ENCODE peak calls at places on chromosomes 7 and 10, in six cellular contexts. One of them, this sample, is unnamed.
A peak's percentile ranks its signal among the peaks of the same experiment; 100 is the strongest.

GRCh38 chr10:101545898-101546297 is 42.2 kb downstream of the POLL start:
- DNase-seq in adrenal gland: no peak
- DNase-seq in BE2C: peak; percentile 72
- DNase-seq in AG10803: no peak
- DNase-seq in breast epithelium: no peak
- DNase-seq in choroid plexus epithelial cell: no peak
- DNase-seq in this sample: no peak

GRCh38 chr7:101681170-101682007 is 52.3 kb upstream of the MYL10 start:
- DNase-seq in adrenal gland: peak; percentile 92
- DNase-seq in BE2C: peak; percentile 84
- DNase-seq in AG10803: peak; percentile 92
- DNase-seq in breast epithelium: no peak
- DNase-seq in choroid plexus epithelial cell: peak; percentile 56
- DNase-seq in this sample: peak; percentile 64

GRCh38 chr7:131061818-131062217 is 265.9 kb upstream of the MKLN1 start:
- DNase-seq in adrenal gland: no peak
- DNase-seq in BE2C: no peak
- DNase-seq in AG10803: no peak
- DNase-seq in breast epithelium: no peak
- DNase-seq in choroid plexus epithelial cell: peak; percentile 38
- DNase-seq in this sample: no peak

GRCh38 chr7:142303650-142304049 is 45.8 kb upstream of the PRSS58 start:
- DNase-seq in adrenal gland: no peak
- DNase-seq in BE2C: no peak
- DNase-seq in AG10803: no peak
- DNase-seq in breast epithelium: no peak
- DNase-seq in choroid plexus epithelial cell: no peak
- DNase-seq in this sample: no peak

GRCh38 chr7:33905389-33906032 is at the start of gene BMPER:
- DNase-seq in adrenal gland: no peak
- DNase-seq in BE2C: peak; percentile 50
- DNase-seq in AG10803: peak; percentile 54
- DNase-seq in breast epithelium: no peak
- DNase-seq in choroid plexus epithelial cell: no peak
- DNase-seq in this sample: no peak

GRCh38 chr10:127908106-127908957 is 1.4 kb downstream of the PTPRE start:
- DNase-seq in adrenal gland: peak; percentile 97
- DNase-seq in BE2C: no peak
- DNase-seq in AG10803: peak; percentile 66
- DNase-seq in breast epithelium: no peak
- DNase-seq in choroid plexus epithelial cell: peak; percentile 75
- DNase-seq in this sample: no peak

GRCh38 chr10:125169279-125169678 is 8.9 kb upstream of the CTBP2 start:
- DNase-seq in adrenal gland: no peak
- DNase-seq in BE2C: no peak
- DNase-seq in AG10803: no peak
- DNase-seq in breast epithelium: no peak
- DNase-seq in choroid plexus epithelial cell: no peak
- DNase-seq in this sample: no peak

GRCh38 chr10:49749144-49749543 is 13.0 kb downstream of the OGDHL start:
- DNase-seq in adrenal gland: no peak
- DNase-seq in BE2C: no peak
- DNase-seq in AG10803: no peak
- DNase-seq in breast epithelium: no peak
- DNase-seq in choroid plexus epithelial cell: no peak
- DNase-seq in this sample: no peak

GRCh38 chr10:87661861-87662785 is 2.4 kb downstream of the PAPSS2 start:
- DNase-seq in adrenal gland: no peak
- DNase-seq in BE2C: no peak
- DNase-seq in AG10803: peak; percentile 34
- DNase-seq in breast epithelium: no peak
- DNase-seq in choroid plexus epithelial cell: peak; percentile 55
- DNase-seq in this sample: no peak
- H3K4me3 ChIP-seq in adrenal gland: no peak overlapping the region
- H3K4me3 ChIP-seq in BE2C: no peak overlapping the region
- H3K4me3 ChIP-seq in AG10803: no peak overlapping the region
- H3K4me3 ChIP-seq in breast epithelium: peak overlapping the region; percentile 72
- H3K4me3 ChIP-seq in choroid plexus epithelial cell: peak overlapping the region; percentile 88
- H3K4me3 ChIP-seq in this sample: no peak overlapping the region

DNA sequence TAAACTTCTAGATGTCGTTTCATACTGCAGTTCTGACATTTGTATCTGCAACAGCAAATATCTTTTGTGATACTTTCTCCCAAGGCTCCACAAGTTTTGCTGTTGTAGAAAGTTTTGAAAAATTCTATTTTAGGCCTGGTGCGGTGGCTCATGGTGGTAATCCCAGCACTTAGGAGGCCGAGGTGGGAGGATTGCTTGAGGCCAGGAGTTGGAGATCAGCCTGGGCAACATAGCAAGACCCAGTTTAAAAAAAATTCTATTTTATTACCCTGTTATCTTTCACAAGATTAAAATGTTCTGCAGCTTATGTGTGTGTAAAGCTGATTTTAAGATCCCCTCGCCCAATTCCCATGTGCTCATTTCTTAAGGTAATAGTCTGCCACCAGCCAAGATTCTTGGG is 1.4 kb downstream of the SND1 start:
- DNase-seq in adrenal gland: no peak
- DNase-seq in BE2C: no peak
- DNase-seq in AG10803: no peak
- DNase-seq in breast epithelium: no peak
- DNase-seq in choroid plexus epithelial cell: no peak
- DNase-seq in this sample: no peak
- H3K4me3 ChIP-seq in adrenal gland: no peak overlapping the region
- H3K4me3 ChIP-seq in BE2C: peak overlapping the region; percentile 86
- H3K4me3 ChIP-seq in AG10803: peak overlapping the region; percentile 81
- H3K4me3 ChIP-seq in breast epithelium: peak overlapping the region; percentile 78
- H3K4me3 ChIP-seq in choroid plexus epithelial cell: peak overlapping the region; percentile 99
- H3K4me3 ChIP-seq in this sample: peak overlapping the region; percentile 73

GRCh38 chr10:103691267-103691666 is 164.1 kb downstream of the SH3PXD2A start:
- DNase-seq in adrenal gland: no peak
- DNase-seq in BE2C: no peak
- DNase-seq in AG10803: no peak
- DNase-seq in breast epithelium: no peak
- DNase-seq in choroid plexus epithelial cell: no peak
- DNase-seq in this sample: no peak
- H3K4me3 ChIP-seq in adrenal gland: no peak overlapping the region
- H3K4me3 ChIP-seq in BE2C: no peak overlapping the region
- H3K4me3 ChIP-seq in AG10803: no peak overlapping the region
- H3K4me3 ChIP-seq in breast epithelium: no peak overlapping the region
- H3K4me3 ChIP-seq in choroid plexus epithelial cell: no peak overlapping the region
- H3K4me3 ChIP-seq in this sample: no peak overlapping the region

GRCh38 chr7:150450491-150450992 is at the start of gene GIMAP8:
- DNase-seq in adrenal gland: peak; percentile 71
- DNase-seq in BE2C: no peak
- DNase-seq in AG10803: no peak
- DNase-seq in breast epithelium: no peak
- DNase-seq in choroid plexus epithelial cell: no peak
- DNase-seq in this sample: no peak
- H3K4me3 ChIP-seq in adrenal gland: no peak within 1 kb of the TSS
- H3K4me3 ChIP-seq in BE2C: no peak within 1 kb of the TSS
- H3K4me3 ChIP-seq in AG10803: no peak within 1 kb of the TSS
- H3K4me3 ChIP-seq in breast epithelium: peak within 1 kb of the TSS; percentile 61
- H3K4me3 ChIP-seq in choroid plexus epithelial cell: no peak within 1 kb of the TSS
- H3K4me3 ChIP-seq in this sample: no peak within 1 kb of the TSS